ENCODE peak calls at places on chromosomes 13 and 19, in four cellular contexts. Y, V, O and J are unnamed samples.

GRCh38 chr13:79528759-79529191 is 47.8 kb downstream of the NDFIP2 start:
- DNase-seq in Y (peak; percentile 61), O (no peak), V (peak; percentile 7), J (peak; percentile 31)

GRCh38 chr19:54154603-54155345 is 4.7 kb downstream of the LENG1 start:
- DNase-seq in O (no peak), Y (no peak), V (peak; percentile 87), J (no peak)

GRCh38 chr13:45143346-45143751 is 23.0 kb downstream of the GTF2F2 start:
- DNase-seq in O (no peak), Y (peak; percentile 82), V (peak; percentile 25), J (peak; percentile 93)

GRCh38 chr19:33430674-33431277 is 57.3 kb downstream of the CEBPG start:
- DNase-seq in Y (peak; percentile 62), V (peak; percentile 60), O (peak; percentile 77), J (peak; percentile 37)

GRCh38 chr13:110236831-110237261 is 70.1 kb downstream of the COL4A1 start:
- DNase-seq in Y (no peak), V (no peak), O (peak; percentile 77), J (no peak)

GRCh38 chr19:34838753-34839431 is 65.9 kb upstream of the ZNF599 start:
- DNase-seq in V (no peak), Y (no peak), O (no peak), J (peak; percentile 1)

GRCh38 chr13:96824110-96824509 is 170.2 kb downstream of the OXGR1 start:
- DNase-seq in V (peak; percentile 15), Y (no peak), O (no peak), J (no peak)

GRCh38 chr13:85317781-85318180 is 481.4 kb downstream of the SLITRK6 start:
- DNase-seq in O (no peak), Y (no peak), V (no peak), J (no peak)

GRCh38 chr13:92994056-92994455 is 232.6 kb upstream of the GPC6 start:
- DNase-seq in V (peak; percentile 1), O (no peak), Y (no peak), J (peak; percentile 50)